ENCODE peak calls at places on chromosomes 11 and 22, in nine cellular contexts. E is skeletal muscle cell, C is NCI-H1105 treated with DMSO at 0.1 percent for 48 hours, T is ACHN, P is activated gamma-delta T cell treated with Interleukin-2 at 50 U/mL for 16 hours, U is tibial nerve, V is activated T-cell treated with anti-CD3 and anti-CD28 coated beads for 24 hours, L is Ammon's horn, H is cardiac fibroblast. K is an unnamed sample.

GRCh38 chr11:69372589-69373250 is 78.8 kb downstream of the MYEOV start:
- DNase-seq in H (no peak), P (no peak), E (no peak), U (no peak), V (no peak), T (no peak), L (no peak), C (no peak), K (no peak)

GRCh38 chr22:30253205-30253852 is 6.8 kb upstream of the LIF start:
- DNase-seq in U (peak), P (no peak), E (no peak), H (peak), V (no peak), C (peak), T (peak), L (peak), K (no peak)

GRCh38 chr11:2150206-2150847 is 10.7 kb downstream of the INS start:
- DNase-seq in C (peak), U (peak), V (no peak), E (peak), P (no peak), L (no peak), T (peak), H (peak), K (no peak)

GRCh38 chr11:1877211-1878133 is 14.2 kb downstream of the PRR33 start:
- DNase-seq in L (no peak), H (peak), T (no peak), C (peak), P (peak), E (no peak), U (no peak), V (no peak), K (no peak)

GRCh38 chr11:14642873-14643696 is 519 bp upstream of the PDE3B start:
- DNase-seq in H (no peak), T (no peak), P (no peak), U (no peak), E (no peak), C (no peak), L (no peak), V (no peak), K (no peak)

GRCh38 chr11:11659567-11660341 is 37.9 kb upstream of the GALNT18 start:
- DNase-seq in U (no peak), H (no peak), T (no peak), P (no peak), C (no peak), L (no peak), E (no peak), V (no peak), K (no peak)

GRCh38 chr11:94849836-94850235 is 81.7 kb downstream of the AMOTL1 start:
- DNase-seq in E (no peak), P (no peak), C (no peak), T (no peak), V (no peak), H (peak), L (no peak), U (peak), K (no peak)

GRCh38 chr11:104944080-104944479 is 24.3 kb downstream of the CASP4 start:
- DNase-seq in E (no peak), T (no peak), H (no peak), C (no peak), L (no peak), P (no peak), U (no peak), V (no peak), K (no peak)

GRCh38 chr11:133930767-133931448 is 25.9 kb downstream of the IGSF9B start:
- DNase-seq in E (no peak), U (no peak), H (peak), P (no peak), C (no peak), L (no peak), T (no peak), V (no peak), K (no peak)

GRCh38 chr11:11107081-11107480 is 246.0 kb downstream of the CSNK2A3 start:
- DNase-seq in T (no peak), V (no peak), L (no peak), E (no peak), C (no peak), H (no peak), P (no peak), U (no peak), K (no peak)

GRCh38 chr22:39135092-39135896 is 17.2 kb downstream of the CBX7 start:
- DNase-seq in V (no peak), C (peak), T (peak), H (peak), U (no peak), L (no peak), P (peak), E (no peak), K (no peak)

GRCh38 chr11:12186683-12187082 is 76.3 kb downstream of the MICAL2 start:
- DNase-seq in V (no peak), C (no peak), P (no peak), T (no peak), E (no peak), U (no peak), L (no peak), H (no peak), K (no peak)

GRCh38 chr11:127274328-127274676 is 273.7 kb upstream of the KIRREL3 start:
- DNase-seq in C (peak), H (no peak), T (no peak), V (no peak), L (no peak), E (no peak), U (no peak), P (no peak), K (no peak)

GRCh38 chr11:71140206-71140919 is 112.0 kb downstream of the SHANK2 start:
- DNase-seq in E (no peak), V (no peak), L (peak), U (no peak), T (no peak), P (no peak), C (peak), H (no peak), K (no peak)

GRCh38 chr11:15471709-15472404 is 357.1 kb downstream of the INSC start:
- DNase-seq in C (peak), H (no peak), P (no peak), E (no peak), U (no peak), V (no peak), T (no peak), L (no peak), K (peak)

GRCh38 chr22:30802202-30803166 is 107.8 kb downstream of the OSBP2 start:
- DNase-seq in E (peak), C (peak), L (peak), P (peak), U (peak), V (peak), H (peak), T (peak), K (no peak)

GRCh38 chr11:1177020-1177770 is 19.4 kb downstream of the MUC5AC start:
- DNase-seq in H (no peak), T (no peak), V (no peak), C (no peak), U (no peak), P (no peak), E (no peak), L (no peak), K (no peak)

GRCh38 chr11:47186076-47186936 is at the start of gene PACSIN3:
- DNase-seq in H (peak), P (peak), L (no peak), V (no peak), T (peak), E (no peak), U (no peak), C (peak), K (no peak)

GRCh38 chr22:29152045-29152380 is 53.7 kb upstream of the EMID1 start:
- DNase-seq in U (no peak), H (no peak), C (no peak), T (no peak), V (no peak), L (no peak), E (no peak), P (no peak), K (no peak)

GRCh38 chr11:131745405-131745804 is 375.0 kb downstream of the NTM start:
- DNase-seq in T (no peak), L (no peak), H (peak), P (no peak), V (no peak), E (peak), C (no peak), U (no peak), K (no peak)

GRCh38 chr11:16818284-16818683 is 79.8 kb downstream of the C11orf58 start:
- DNase-seq in T (no peak), V (no peak), E (no peak), C (no peak), L (no peak), P (no peak), U (no peak), H (peak), K (no peak)

GRCh38 chr11:114074546-114075342 is 15.2 kb downstream of the ZBTB16 start:
- DNase-seq in H (no peak), E (no peak), P (no peak), T (no peak), C (no peak), L (no peak), U (no peak), V (no peak), K (no peak)

GRCh38 chr11:35714882-35715612 is 52.5 kb downstream of the TRIM44 start:
- DNase-seq in V (no peak), L (peak), H (peak), P (no peak), C (no peak), T (no peak), U (no peak), E (peak), K (no peak)

GRCh38 chr11:47328449-47329390 is 23.8 kb downstream of the MYBPC3 start:
- DNase-seq in L (peak), T (no peak), H (no peak), E (no peak), C (no peak), U (no peak), P (no peak), V (no peak), K (no peak)

GRCh38 chr11:128210148-128210940 is 377.0 kb downstream of the ETS1 start:
- DNase-seq in C (peak), U (no peak), H (peak), T (peak), P (no peak), E (peak), L (no peak), V (no peak), K (peak)

GRCh38 chr11:10623797-10624761 is 55.6 kb upstream of the LYVE1 start:
- DNase-seq in L (peak), U (peak), T (peak), H (peak), C (peak), E (no peak), P (no peak), V (no peak), K (no peak)

GRCh38 chr11:71580057-71581003 is 2.3 kb downstream of the KRTAP5-11 start:
- DNase-seq in P (peak), E (peak), T (peak), L (peak), V (no peak), H (peak), U (peak), C (peak), K (peak)

GRCh38 chr11:7927635-7928034 is 3.4 kb downstream of the OR10A6 start:
- DNase-seq in C (no peak), L (no peak), V (no peak), U (no peak), H (peak), T (no peak), P (no peak), E (no peak), K (no peak)

GRCh38 chr11:11944444-11944843 is 64.0 kb downstream of the DKK3 start:
- DNase-seq in T (no peak), P (no peak), L (no peak), C (no peak), E (no peak), H (no peak), U (no peak), V (no peak), K (no peak)

GRCh38 chr11:134069426-134069921 is 602 bp downstream of the JAM3 start:
- DNase-seq in V (no peak), E (no peak), U (no peak), C (peak), T (no peak), L (peak), H (peak), P (no peak), K (no peak)

GRCh38 chr11:79097279-79097875 is 343.5 kb downstream of the TENM4 start:
- DNase-seq in C (no peak), T (no peak), H (no peak), L (no peak), E (no peak), P (no peak), V (no peak), U (peak), K (no peak)

GRCh38 chr22:22535662-22536061 is 15.6 kb upstream of the ZNF280A start:
- DNase-seq in C (no peak), V (no peak), P (no peak), U (no peak), T (no peak), E (no peak), L (no peak), H (no peak), K (no peak)

GRCh38 chr22:20867179-20868099 is 8.6 kb downstream of the SNAP29 start:
- DNase-seq in C (no peak), H (peak), E (no peak), L (peak), U (peak), T (no peak), V (no peak), P (no peak), K (no peak)